ENCODE peak calls at places on chromosome 22, in four cellular contexts. S is choroid plexus epithelial cell, V is colonic mucosa, R is naive B cell. K is an unnamed sample.

GRCh38 chr22:38762607-38763006 is 6.8 kb upstream of the SUN2 start:
- DNase-seq in S (no peak), V (no peak), R (no peak), K (no peak)

GRCh38 chr22:19932367-19933206 is 9.0 kb upstream of the COMT start:
- DNase-seq in R (no peak), V (no peak), S (no peak), K (no peak)

GRCh38 chr22:29148036-29148435 is 57.7 kb upstream of the EMID1 start:
- DNase-seq in S (no peak), V (no peak), R (no peak), K (no peak)

GRCh38 chr22:28424427-28425080 is 255.1 kb downstream of the TTC28 start:
- DNase-seq in V (no peak), S (peak), R (no peak), K (peak)

GRCh38 chr22:45163074-45163416 is 680 bp upstream of the NUP50 start:
- DNase-seq in S (peak), R (no peak), V (no peak), K (peak)

GRCh38 chr22:47933226-47933625 is 1170.8 kb downstream of the TBC1D22A start:
- DNase-seq in V (no peak), S (no peak), R (no peak), K (no peak)

GRCh38 chr22:42892571-42893316 is 35.7 kb upstream of the ARFGAP3 start:
- DNase-seq in V (no peak), R (no peak), S (no peak), K (no peak)

GRCh38 chr22:22111267-22111751 is 128.7 kb upstream of the TOP3B start:
- DNase-seq in S (peak), R (no peak), V (no peak), K (peak)

GRCh38 chr22:50640857-50641647 is 13.1 kb upstream of the ARSA start:
- DNase-seq in R (no peak), S (no peak), V (no peak), K (no peak)

GRCh38 chr22:21765909-21766529 is 30.4 kb upstream of the YPEL1 start:
- DNase-seq in R (no peak), V (no peak), S (no peak), K (no peak)

GRCh38 chr22:45454260-45454659 is 40.8 kb downstream of the RIBC2 start:
- DNase-seq in R (no peak), V (no peak), S (peak), K (peak)

GRCh38 chr22:48663297-48663696 is 1164.4 kb downstream of the BRD1 start:
- DNase-seq in S (no peak), V (no peak), R (no peak), K (no peak)

GRCh38 chr22:43555561-43556515 is 144.0 kb downstream of the MPPED1 start:
- DNase-seq in S (no peak), V (no peak), R (no peak), K (no peak)

GRCh38 chr22:19715286-19715939 is 1.1 kb downstream of the SEPTIN5 start:
- DNase-seq in S (no peak), R (no peak), V (no peak), K (no peak)

GRCh38 chr22:29456211-29456671 is 17.9 kb downstream of the RFPL1 start:
- DNase-seq in V (no peak), R (no peak), S (peak), K (peak)

GRCh38 chr22:30201970-30202369 is 44.6 kb downstream of the LIF start:
- DNase-seq in R (no peak), S (peak), V (no peak), K (peak)

GRCh38 chr22:41238570-41239442 is 1.9 kb downstream of the CHADL start:
- DNase-seq in S (no peak), R (no peak), V (no peak), K (no peak)

GRCh38 chr22:32623943-32624342 is 149.3 kb downstream of the FBXO7 start:
- DNase-seq in R (no peak), V (peak), S (peak), K (peak)

GRCh38 chr22:36727927-36728488 is 24.5 kb upstream of the CACNG2 start:
- DNase-seq in S (no peak), R (no peak), V (no peak), K (no peak)

GRCh38 chr22:29204617-29205183 is 996 bp upstream of the EMID1 start:
- DNase-seq in V (no peak), R (no peak), S (no peak), K (no peak)

GRCh38 chr22:49561338-49561737 is 266.3 kb downstream of the BRD1 start:
- DNase-seq in R (no peak), V (no peak), S (no peak), K (no peak)

GRCh38 chr22:23180893-23181762 is 819 bp downstream of the BCR start:
- DNase-seq in S (no peak), V (no peak), R (peak), K (no peak)

GRCh38 chr22:48782817-48783511 is 1044.7 kb downstream of the BRD1 start:
- DNase-seq in S (no peak), V (no peak), R (no peak), K (no peak)

GRCh38 chr22:23501708-23502107 is 78.4 kb downstream of the IGLL1 start:
- DNase-seq in V (no peak), S (no peak), R (no peak), K (no peak)

GRCh38 chr22:24325105-24325757 is 54.6 kb downstream of the SPECC1L start:
- DNase-seq in S (peak), V (peak), R (peak), K (peak)

GRCh38 chr22:21639359-21639758 is 2.7 kb upstream of the SDF2L1 start:
- DNase-seq in R (no peak), V (no peak), S (no peak), K (no peak)